ENCODE peak calls at places on chromosome 16, in four cellular contexts. M is transverse colon, I is fibroblast of lung, N is DND-41. D is an unnamed sample.

GRCh38 chr16:80009971-80010659 is 409.6 kb upstream of the MAF start:
- DNase-seq in M (no peak), I (no peak), N (no peak), D (no peak)

GRCh38 chr16:67874147-67874771 is 1.4 kb downstream of the EDC4 start:
- DNase-seq in M (no peak), I (no peak), N (no peak), D (no peak)

GRCh38 chr16:77183137-77183536 is 7.9 kb upstream of the MON1B start:
- DNase-seq in M (no peak), I (no peak), N (no peak), D (no peak)

GRCh38 chr16:66486199-66486772 is 59.2 kb downstream of the BEAN1 start:
- DNase-seq in M (no peak), I (no peak), N (no peak), D (no peak)

GRCh38 chr16:11276143-11276879 is at the start of gene PRM2:
- DNase-seq in M (no peak), I (no peak), N (no peak), D (no peak)

GRCh38 chr16:4747906-4748681 is 13.8 kb downstream of the DNAAF8 start:
- DNase-seq in M (no peak), I (no peak), N (no peak), D (no peak)

GRCh38 chr16:79013004-79013403 is 587.5 kb downstream of the MAF start:
- DNase-seq in M (no peak), I (no peak), N (peak; percentile 11), D (no peak)

GRCh38 chr16:84828322-84828721 is 8.5 kb downstream of the CRISPLD2 start:
- DNase-seq in M (no peak), I (no peak), N (no peak), D (no peak)

GRCh38 chr16:30893082-30893743 is 664 bp downstream of the BCL7C start:
- DNase-seq in M (no peak), I (no peak), N (peak; percentile 38), D (no peak)

GRCh38 chr16:17211797-17212196 is 259.0 kb downstream of the XYLT1 start:
- DNase-seq in M (no peak), I (no peak), N (peak; percentile 5), D (no peak)

GRCh38 chr16:57379579-57379978 is 7.3 kb downstream of the CX3CL1 start:
- DNase-seq in M (no peak), I (no peak), N (no peak), D (no peak)

GRCh38 chr16:383326-384020 is 1.7 kb upstream of the PGAP6 start:
- DNase-seq in M (peak; percentile 82), I (no peak), N (no peak), D (no peak)

GRCh38 chr16:4654387-4654901 is 29.8 kb downstream of the MGRN1 start:
- DNase-seq in M (no peak), I (no peak), N (no peak), D (no peak)

GRCh38 chr16:7843196-7843595 is 510.6 kb downstream of the RBFOX1 start:
- DNase-seq in M (no peak), I (no peak), N (no peak), D (no peak)

GRCh38 chr16:54135361-54136275 is 151.0 kb downstream of the IRX3 start:
- DNase-seq in M (no peak), I (peak; percentile 9), N (no peak), D (no peak)

GRCh38 chr16:79392081-79392480 is 208.5 kb downstream of the MAF start:
- DNase-seq in M (no peak), I (no peak), N (no peak), D (no peak)

GRCh38 chr16:57541754-57542435 is 548 bp upstream of the ADGRG5 start:
- DNase-seq in M (no peak), I (no peak), N (no peak), D (peak; percentile 4)

GRCh38 chr16:30740364-30741251 is 7.6 kb upstream of the PHKG2 start:
- DNase-seq in M (peak; percentile 92), I (peak; percentile 87), N (no peak), D (no peak)

GRCh38 chr16:66477028-66477515 is 50.0 kb downstream of the BEAN1 start:
- DNase-seq in M (no peak), I (no peak), N (no peak), D (no peak)

GRCh38 chr16:2519711-2520080 is 475 bp upstream of the AMDHD2 start:
- DNase-seq in M (no peak), I (no peak), N (no peak), D (no peak)

GRCh38 chr16:2520097-2520783 is at the start of gene AMDHD2:
- DNase-seq in M (peak; percentile 92), I (peak; percentile 92), N (peak; percentile 90), D (peak; percentile 94)

GRCh38 chr16:2523801-2524231 is 3.6 kb downstream of the AMDHD2 start:
- DNase-seq in M (no peak), I (no peak), N (no peak), D (no peak)

GRCh38 chr16:2518823-2519710 is 1.1 kb upstream of the AMDHD2 start:
- DNase-seq in M (no peak), I (no peak), N (no peak), D (no peak)

DNA sequence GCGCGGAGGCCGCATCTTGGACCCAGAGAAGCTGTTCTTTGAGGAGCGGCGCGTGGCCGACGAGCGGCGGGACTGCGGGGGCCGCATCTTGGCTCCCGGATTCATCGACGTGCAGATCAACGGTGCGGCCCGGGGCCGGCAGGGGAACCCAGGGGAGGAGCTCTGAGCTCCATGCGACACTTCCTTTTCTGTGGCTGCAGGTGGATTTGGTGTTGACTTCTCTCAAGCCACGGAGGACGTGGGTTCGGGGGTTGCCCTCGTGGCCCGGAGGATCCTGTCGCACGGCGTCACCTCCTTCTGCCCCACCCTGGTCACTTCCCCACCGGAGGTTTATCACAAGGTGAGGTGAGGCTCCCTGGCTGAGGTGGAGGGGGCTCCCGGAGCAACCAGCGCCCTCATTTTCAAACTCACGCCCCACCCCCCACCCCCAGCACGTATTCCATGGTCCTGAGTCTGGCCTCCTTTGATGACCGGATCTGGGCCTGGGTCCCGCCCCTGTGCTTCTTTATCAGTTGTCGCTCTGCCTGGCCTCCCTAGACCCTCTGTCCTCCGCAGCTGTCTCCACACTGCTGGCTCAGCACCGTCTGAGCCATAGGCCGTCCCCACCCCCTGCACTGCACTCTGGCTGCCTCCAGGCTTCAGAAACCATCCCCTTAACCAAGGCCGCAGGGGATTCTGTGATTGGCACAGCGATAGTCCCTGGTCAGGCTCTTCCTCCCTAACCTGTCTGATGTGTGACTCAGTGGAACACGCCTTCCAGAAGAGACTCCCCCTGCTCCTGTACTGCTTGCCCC is 810 bp downstream of the AMDHD2 start:
- DNase-seq in M (peak; percentile 59), I (no peak), N (peak; percentile 40), D (no peak)
- H3K4me1 ChIP-seq in M (peaks cover 66% of the 10 kb centered on the region), I (peaks cover 12% of the 10 kb centered on the region), N (peaks cover 55% of the 10 kb centered on the region), D (no peaks in the 10 kb centered on the region)

GRCh38 chr16:56330476-56330875 is 94.9 kb downstream of the AMFR start:
- DNase-seq in M (no peak), I (no peak), N (no peak), D (no peak)

GRCh38 chr16:56331399-56331798 is 93.9 kb downstream of the AMFR start:
- DNase-seq in M (no peak), I (no peak), N (no peak), D (no peak)

GRCh38 chr16:56334761-56335160 is 90.6 kb downstream of the AMFR start:
- DNase-seq in M (no peak), I (no peak), N (no peak), D (no peak)

GRCh38 chr16:56331915-56332314 is 93.4 kb downstream of the AMFR start:
- DNase-seq in M (no peak), I (no peak), N (no peak), D (no peak)

DNA sequence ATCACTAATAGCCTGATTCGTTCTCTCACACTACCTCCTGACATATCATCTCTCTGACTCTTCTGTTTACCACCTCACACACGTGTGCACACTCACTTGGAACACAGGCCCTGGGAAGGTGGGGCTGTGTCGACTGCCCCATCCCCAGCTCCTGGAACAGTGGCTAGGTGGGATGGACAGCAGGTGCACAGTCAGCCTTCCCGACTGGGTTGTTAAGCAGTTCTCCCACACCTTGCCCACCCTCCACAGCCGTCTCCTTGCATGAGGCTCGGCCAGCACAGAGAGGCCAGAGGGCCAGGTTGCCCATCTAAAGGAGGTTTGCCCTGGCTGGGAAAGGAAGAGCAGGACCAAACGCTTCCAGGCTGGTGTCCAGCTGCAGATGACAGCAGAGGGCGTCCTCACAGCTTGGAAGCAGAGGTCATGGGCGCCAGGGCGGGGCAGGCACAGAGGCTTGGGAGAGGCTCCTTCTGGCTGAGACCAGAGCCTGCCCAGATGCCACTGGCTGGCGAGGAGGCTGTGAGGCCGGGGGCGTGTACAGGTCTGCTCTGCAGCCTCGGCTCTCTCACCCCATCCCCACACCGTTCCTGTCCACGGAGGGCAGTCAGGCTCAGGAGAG is 92.8 kb downstream of the AMFR start:
- DNase-seq in M (peak; percentile 67), I (peak; percentile 62), N (no peak), D (no peak)
- H3K4me3 ChIP-seq in M (no peak overlapping the region), I (no peak overlapping the region), N (no peak overlapping the region), D (no peak overlapping the region)

GRCh38 chr16:70779361-70779760 is 21.6 kb downstream of the VAC14 start:
- DNase-seq in M (no peak), I (peak; percentile 58), N (no peak), D (no peak)

GRCh38 chr16:70782237-70782636 is 18.7 kb downstream of the VAC14 start:
- DNase-seq in M (no peak), I (no peak), N (no peak), D (no peak)

GRCh38 chr16:70778901-70779309 is 22.1 kb downstream of the VAC14 start:
- DNase-seq in M (peak; percentile 38), I (peak; percentile 95), N (no peak), D (peak; percentile 49)

GRCh38 chr16:70780546-70780945 is 20.4 kb downstream of the VAC14 start:
- DNase-seq in M (no peak), I (no peak), N (no peak), D (no peak)

GRCh38 chr16:70781800-70782199 is 19.2 kb downstream of the VAC14 start:
- DNase-seq in M (no peak), I (no peak), N (no peak), D (no peak)
- H3K36me3 ChIP-seq in M (peaks cover 52% of the 10 kb centered on the region), I (peaks cover 27% of the 10 kb centered on the region), N (peaks cover 88% of the 10 kb centered on the region), D (peaks cover 59% of the 10 kb centered on the region)

GRCh38 chr16:71963125-71963875 is 36.9 kb downstream of the PKD1L3 start:
- DNase-seq in M (no peak), I (no peak), N (no peak), D (no peak)
- H3K4me1 ChIP-seq in M (no peaks in the 10 kb centered on the region), I (no peaks in the 10 kb centered on the region), N (no peaks in the 10 kb centered on the region), D (no peaks in the 10 kb centered on the region)

GRCh38 chr16:3295209-3295608 is 10.0 kb downstream of the TIGD7 start:
- DNase-seq in M (no peak), I (no peak), N (no peak), D (no peak)
- H3K4me3 ChIP-seq in M (no peak overlapping the region), I (no peak overlapping the region), N (no peak overlapping the region), D (no peak overlapping the region)

GRCh38 chr16:89545831-89546574 is 14.5 kb upstream of the RPL13 start:
- DNase-seq in M (peak; percentile 80), I (no peak), N (no peak), D (no peak)
- H3K36me3 ChIP-seq in M (peaks cover 23% of the 10 kb centered on the region), I (peaks cover 17% of the 10 kb centered on the region), N (peaks cover 69% of the 10 kb centered on the region), D (peaks cover 52% of the 10 kb centered on the region)

DNA sequence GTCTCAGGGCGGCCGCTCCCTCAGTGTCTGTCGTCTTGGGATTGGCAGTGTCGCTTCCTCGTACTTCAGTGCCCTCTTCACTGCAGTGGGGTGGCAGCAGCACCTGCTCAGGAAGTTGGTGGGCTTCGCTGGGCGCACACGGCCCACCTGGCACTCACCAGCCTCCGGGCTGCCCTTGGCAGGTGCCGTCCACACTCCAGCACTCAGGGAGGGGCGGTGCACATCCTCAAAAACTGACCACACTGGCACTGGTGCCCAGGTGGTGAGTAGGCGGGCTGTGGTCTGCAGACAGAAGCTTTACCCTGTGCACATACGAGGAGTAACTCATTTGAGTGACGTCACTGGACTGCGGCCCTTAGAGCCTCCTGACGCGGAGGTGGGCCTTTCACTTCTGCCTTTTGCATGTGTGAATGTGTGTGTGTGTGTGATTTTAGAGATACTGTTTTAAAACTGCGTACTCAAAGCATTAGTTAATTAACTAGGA is 94.6 kb downstream of the BANP start:
- DNase-seq in M (peak; percentile 82), I (no peak), N (no peak), D (no peak)
- H3K4me1 ChIP-seq in M (no peaks in the 10 kb centered on the region), I (no peaks in the 10 kb centered on the region), N (no peaks in the 10 kb centered on the region), D (no peaks in the 10 kb centered on the region)